ENCODE peak calls at places on chromosomes 13 and 19, in ten cellular contexts. K, D, I, N, M, A, X, L, Z and U are unnamed samples.
A peak's percentile ranks its signal among the peaks of the same experiment; 100 is the strongest.

GRCh38 chr19:43439183-43440063 is 24.7 kb downstream of the TEX101 start:
- DNase-seq in K (peak; percentile 13), D (no peak), I (no peak), N (no peak), M (no peak), A (no peak), X (no peak), L (peak; percentile 71), Z (no peak), U (no peak)

GRCh38 chr19:14561832-14562351 is 10.0 kb downstream of the NDUFB7 start:
- DNase-seq in K (no peak), D (peak; percentile 57), I (peak; percentile 48), N (no peak), M (peak; percentile 34), A (peak; percentile 62), X (no peak), L (peak; percentile 81), Z (peak; percentile 19), U (no peak)

GRCh38 chr13:30576528-30576927 is 41.2 kb upstream of the USPL1 start:
- DNase-seq in K (no peak), D (no peak), I (peak; percentile 69), N (no peak), M (peak; percentile 26), A (no peak), X (no peak), L (peak; percentile 73), Z (peak; percentile 59), U (no peak)

GRCh38 chr19:43634516-43634876 is 5.2 kb downstream of the CADM4 start:
- DNase-seq in K (no peak), D (no peak), I (no peak), N (no peak), M (no peak), A (peak; percentile 53), X (no peak), L (no peak), Z (no peak), U (no peak)

GRCh38 chr19:17243854-17244617 is 1.7 kb downstream of the NR2F6 start:
- DNase-seq in K (peak; percentile 37), D (peak; percentile 66), I (peak; percentile 58), N (peak; percentile 76), M (peak; percentile 64), A (no peak), X (no peak), L (peak; percentile 31), Z (peak; percentile 20), U (no peak)

GRCh38 chr19:7482584-7483439 is 6.0 kb downstream of the PEX11G start:
- DNase-seq in K (no peak), D (peak; percentile 49), I (no peak), N (peak; percentile 74), M (no peak), A (no peak), X (peak; percentile 66), L (peak; percentile 28), Z (no peak), U (no peak)

GRCh38 chr19:790971-791604 is 6.2 kb upstream of the PTBP1 start:
- DNase-seq in K (no peak), D (no peak), I (no peak), N (no peak), M (no peak), A (no peak), X (no peak), L (no peak), Z (no peak), U (no peak)

GRCh38 chr13:27496006-27496405 is 45.6 kb upstream of the MTIF3 start:
- DNase-seq in K (no peak), D (no peak), I (no peak), N (no peak), M (no peak), A (no peak), X (no peak), L (no peak), Z (no peak), U (no peak)

GRCh38 chr13:95643814-95644598 is 500 bp downstream of the DZIP1 start:
- DNase-seq in K (no peak), D (peak; percentile 24), I (peak; percentile 58), N (no peak), M (no peak), A (no peak), X (no peak), L (peak; percentile 62), Z (peak; percentile 35), U (no peak)

GRCh38 chr13:50798923-50799322 is 44.6 kb downstream of the DLEU7 start:
- DNase-seq in K (no peak), D (no peak), I (no peak), N (no peak), M (no peak), A (no peak), X (no peak), L (peak; percentile 63), Z (no peak), U (no peak)

GRCh38 chr19:15776991-15777787 is 10.3 kb upstream of the OR10H5 start:
- DNase-seq in K (no peak), D (no peak), I (no peak), N (no peak), M (no peak), A (no peak), X (no peak), L (no peak), Z (no peak), U (no peak)

GRCh38 chr13:44429311-44429710 is 55.7 kb downstream of the SERP2 start:
- DNase-seq in K (no peak), D (no peak), I (no peak), N (no peak), M (no peak), A (no peak), X (no peak), L (no peak), Z (no peak), U (no peak)

DNA sequence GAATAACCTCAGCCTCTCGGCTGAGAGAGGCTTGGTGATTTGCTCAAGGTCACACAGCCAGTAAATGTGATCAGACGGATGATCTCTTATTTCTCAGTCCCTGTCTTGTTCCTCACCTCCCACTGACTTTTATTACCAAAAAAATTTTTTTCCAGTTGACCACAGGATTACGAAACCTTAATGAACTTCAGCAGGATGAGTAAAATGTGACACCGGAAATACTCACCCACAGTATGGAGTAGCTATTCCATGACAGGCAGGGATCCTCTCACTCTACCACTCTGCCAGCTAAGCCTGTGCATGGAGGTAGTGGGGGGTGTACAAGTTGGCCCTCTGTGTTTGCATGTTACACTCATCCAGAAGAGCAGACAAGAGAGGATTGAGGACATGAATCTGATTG is 916.4 kb downstream of the UQCRFS1 start:
- DNase-seq in K (no peak), D (no peak), I (no peak), N (no peak), M (no peak), A (no peak), X (no peak), L (peak; percentile 33), Z (no peak), U (peak; percentile 16)
- H3K9me3 ChIP-seq in K (no peaks in the 10 kb centered on the region), D (peaks cover 7% of the 10 kb centered on the region), I (no peaks in the 10 kb centered on the region), N (no peaks in the 10 kb centered on the region), M (no peaks in the 10 kb centered on the region), A (no peaks in the 10 kb centered on the region), X (no peaks in the 10 kb centered on the region), L (no peaks in the 10 kb centered on the region), Z (peaks cover 47% of the 10 kb centered on the region), U (no peaks in the 10 kb centered on the region)

DNA sequence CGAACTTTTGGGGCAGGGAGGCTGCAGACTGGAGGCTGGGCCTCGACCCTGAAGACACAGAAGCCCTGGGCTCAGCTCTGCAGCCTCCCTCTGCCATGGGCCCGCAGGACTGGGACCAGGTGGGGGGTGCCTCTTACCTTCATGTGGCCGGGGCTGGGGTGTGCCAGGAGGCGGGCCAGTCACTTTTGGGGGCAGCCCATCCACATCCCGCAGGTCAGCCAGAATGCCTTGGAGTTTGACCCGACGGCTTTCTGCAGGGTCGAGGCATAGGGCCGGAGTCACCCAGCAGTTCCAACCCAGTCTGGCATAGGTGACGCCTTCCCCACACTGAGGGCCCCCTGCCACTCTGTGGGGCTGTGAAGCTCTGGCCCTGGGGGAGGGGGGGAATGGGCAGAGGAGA is 10.8 kb upstream of the PRKD2 start:
- DNase-seq in K (no peak), D (no peak), I (no peak), N (no peak), M (no peak), A (no peak), X (no peak), L (no peak), Z (no peak), U (no peak)
- H3K9me3 ChIP-seq in K (no peaks in the 10 kb centered on the region), D (no peaks in the 10 kb centered on the region), I (no peaks in the 10 kb centered on the region), N (no peaks in the 10 kb centered on the region), M (no peaks in the 10 kb centered on the region), A (no peaks in the 10 kb centered on the region), X (no peaks in the 10 kb centered on the region), L (no peaks in the 10 kb centered on the region), Z (no peaks in the 10 kb centered on the region), U (no peaks in the 10 kb centered on the region)

DNA sequence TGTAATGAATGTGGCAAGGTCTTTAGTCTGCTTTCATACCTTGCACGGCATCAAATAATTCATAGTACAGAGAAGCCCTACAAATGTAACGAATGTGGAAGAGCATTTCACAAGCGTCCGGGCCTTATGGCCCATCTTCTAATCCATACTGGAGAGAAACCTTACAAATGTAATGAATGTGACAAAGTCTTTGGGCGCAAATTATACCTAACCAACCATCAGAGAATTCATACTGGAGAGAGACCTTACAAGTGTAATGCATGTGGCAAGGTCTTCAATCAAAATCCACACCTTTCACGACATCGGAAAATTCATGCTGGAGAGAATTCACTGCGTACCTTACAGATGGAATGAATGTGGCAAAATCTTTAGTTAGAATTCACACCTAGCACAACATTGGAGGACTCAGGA is 3.3 kb upstream of the ZNF880 start:
- DNase-seq in K (no peak), D (no peak), I (no peak), N (no peak), M (no peak), A (no peak), X (no peak), L (no peak), Z (no peak), U (no peak)
- H3K9me3 ChIP-seq in K (peaks cover 9% of the 10 kb centered on the region), D (peaks cover 72% of the 10 kb centered on the region), I (peaks cover 7% of the 10 kb centered on the region), N (peaks cover 17% of the 10 kb centered on the region), M (no peaks in the 10 kb centered on the region), A (peaks cover 52% of the 10 kb centered on the region), X (peaks cover 41% of the 10 kb centered on the region), L (peaks cover 29% of the 10 kb centered on the region), Z (peaks cover 52% of the 10 kb centered on the region), U (peaks cover 17% of the 10 kb centered on the region)

DNA sequence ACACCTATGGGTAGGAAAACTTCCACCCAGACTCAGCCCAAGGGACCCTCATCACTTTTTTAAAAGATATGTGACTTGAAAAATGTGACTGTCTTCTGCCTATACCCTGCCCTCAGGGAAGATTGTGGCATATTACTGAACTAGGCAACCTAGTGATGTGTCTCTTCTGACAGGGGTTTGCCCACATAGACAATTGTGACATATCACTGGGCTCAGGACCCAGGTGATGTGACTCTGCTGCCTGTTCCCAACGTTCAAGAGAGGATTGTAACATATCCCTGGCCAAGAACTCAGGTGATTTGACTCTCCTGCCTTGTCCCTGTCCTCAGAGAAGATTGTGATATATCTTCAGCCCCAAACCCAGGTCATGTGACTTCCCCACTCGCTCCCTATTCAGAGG is 86.3 kb upstream of the ZNF43 start:
- DNase-seq in K (no peak), D (no peak), I (no peak), N (no peak), M (no peak), A (no peak), X (no peak), L (no peak), Z (no peak), U (no peak)
- H3K9me3 ChIP-seq in K (no peaks in the 10 kb centered on the region), D (peaks cover 32% of the 10 kb centered on the region), I (no peaks in the 10 kb centered on the region), N (no peaks in the 10 kb centered on the region), M (no peaks in the 10 kb centered on the region), A (peaks cover 16% of the 10 kb centered on the region), X (peaks cover 76% of the 10 kb centered on the region), L (peaks cover 45% of the 10 kb centered on the region), Z (peaks cover 19% of the 10 kb centered on the region), U (no peaks in the 10 kb centered on the region)